ENCODE peak calls at places on chromosomes 7 and 10, in six cellular contexts. Q is activated CD4-positive, CD25-positive, alpha-beta regulatory T cell treated with anti-CD3 and anti-CD28 coated beads, Interleukin-2, amount 50 U/mL, for 72 hours; E is GM04504; F is AG04449; Z is AG10803; M is left ventricle myocardium inferior. G is an unnamed sample.
A peak's percentile ranks its signal among the peaks of the same experiment; 100 is the strongest.

GRCh38 chr7:133233142-133233541 is 19.7 kb upstream of the EXOC4 start:
- DNase-seq in Q (no peak), E (no peak), F (no peak), Z (no peak), M (no peak), G (no peak)

GRCh38 chr7:22879718-22880306 is 57.2 kb upstream of the TOMM7 start:
- DNase-seq in Q (no peak), E (no peak), F (no peak), Z (no peak), M (no peak), G (no peak)

GRCh38 chr10:86583983-86584382 is 62.4 kb upstream of the WAPL start:
- DNase-seq in Q (no peak), E (no peak), F (no peak), Z (no peak), M (no peak), G (no peak)

GRCh38 chr10:5545778-5546710 is 21.3 kb downstream of the CALML3 start:
- DNase-seq in Q (peak; percentile 11), E (no peak), F (peak; percentile 65), Z (no peak), M (peak; percentile 50), G (peak; percentile 44)

GRCh38 chr7:115183431-115184057 is 261.6 kb downstream of the MDFIC start:
- DNase-seq in Q (no peak), E (no peak), F (no peak), Z (no peak), M (no peak), G (no peak)

GRCh38 chr10:13890617-13891541 is 304.1 kb downstream of the PRPF18 start:
- DNase-seq in Q (no peak), E (no peak), F (no peak), Z (peak; percentile 47), M (no peak), G (peak; percentile 39)

GRCh38 chr7:2566890-2567662 is 8.3 kb downstream of the IQCE start:
- DNase-seq in Q (no peak), E (no peak), F (peak; percentile 36), Z (peak; percentile 9), M (peak; percentile 43), G (no peak)

GRCh38 chr7:39567294-39567693 is 1.1 kb downstream of the YAE1 start:
- DNase-seq in Q (no peak), E (no peak), F (no peak), Z (no peak), M (no peak), G (no peak)

GRCh38 chr7:66964391-66964790 is 31.0 kb downstream of the SBDS start:
- DNase-seq in Q (no peak), E (no peak), F (no peak), Z (peak; percentile 39), M (no peak), G (no peak)

GRCh38 chr7:4045450-4045849 is 636.6 kb upstream of the FOXK1 start:
- DNase-seq in Q (no peak), E (no peak), F (no peak), Z (no peak), M (no peak), G (no peak)

GRCh38 chr10:91613411-91614253 is 19.2 kb downstream of the PPP1R3C start:
- DNase-seq in Q (no peak), E (peak; percentile 98), F (peak; percentile 96), Z (peak; percentile 100), M (no peak), G (peak; percentile 49)

GRCh38 chr7:155166673-155167370 is 96.7 kb downstream of the HTR5A start:
- DNase-seq in Q (no peak), E (peak; percentile 97), F (peak; percentile 70), Z (peak; percentile 94), M (no peak), G (peak; percentile 91)

GRCh38 chr10:50279489-50279888 is 28.2 kb upstream of the ASAH2 start:
- DNase-seq in Q (no peak), E (no peak), F (no peak), Z (no peak), M (no peak), G (peak; percentile 35)

GRCh38 chr7:30708412-30708811 is 26.2 kb upstream of the CRHR2 start:
- DNase-seq in Q (no peak), E (no peak), F (no peak), Z (no peak), M (peak; percentile 34), G (no peak)

GRCh38 chr10:69571618-69572158 is 1.5 kb downstream of the NEUROG3 start:
- DNase-seq in Q (no peak), E (no peak), F (no peak), Z (no peak), M (no peak), G (no peak)

GRCh38 chr7:159031135-159031701 is 113.4 kb downstream of the VIPR2 start:
- DNase-seq in Q (no peak), E (no peak), F (no peak), Z (no peak), M (peak; percentile 78), G (no peak)

GRCh38 chr10:517872-518475 is 171.5 kb downstream of the DIP2C start:
- DNase-seq in Q (no peak), E (no peak), F (no peak), Z (no peak), M (no peak), G (no peak)

GRCh38 chr10:71255817-71256660 is 43.7 kb downstream of the UNC5B start:
- DNase-seq in Q (no peak), E (peak; percentile 73), F (no peak), Z (peak; percentile 90), M (peak; percentile 70), G (peak; percentile 81)

GRCh38 chr10:58972576-58973234 is 203.7 kb upstream of the PHYHIPL start:
- DNase-seq in Q (no peak), E (no peak), F (no peak), Z (no peak), M (no peak), G (no peak)

GRCh38 chr10:110013615-110014293 is 6.0 kb downstream of the ADD3 start:
- DNase-seq in Q (no peak), E (no peak), F (no peak), Z (no peak), M (no peak), G (no peak)

GRCh38 chr10:86411281-86411841 is 44.8 kb upstream of the GRID1 start:
- DNase-seq in Q (no peak), E (peak; percentile 81), F (peak; percentile 61), Z (peak; percentile 75), M (no peak), G (no peak)

GRCh38 chr7:36658603-36659516 is 65.4 kb downstream of the AOAH start:
- DNase-seq in Q (no peak), E (peak; percentile 47), F (peak; percentile 76), Z (peak; percentile 80), M (no peak), G (peak; percentile 93)

GRCh38 chr10:103127241-103127640 is 65.8 kb downstream of the NT5C2 start:
- DNase-seq in Q (no peak), E (no peak), F (no peak), Z (peak; percentile 51), M (no peak), G (no peak)

GRCh38 chr10:124291009-124291671 is 127.6 kb downstream of the OAT start:
- DNase-seq in Q (no peak), E (no peak), F (no peak), Z (no peak), M (peak; percentile 48), G (no peak)

GRCh38 chr7:100271716-100272537 is 35.6 kb upstream of the SPDYE3 start:
- DNase-seq in Q (peak; percentile 98), E (peak; percentile 81), F (peak; percentile 47), Z (peak; percentile 95), M (peak; percentile 99), G (peak; percentile 84)

GRCh38 chr7:110322796-110323195 is 768.1 kb upstream of the LRRN3 start:
- DNase-seq in Q (no peak), E (no peak), F (no peak), Z (no peak), M (no peak), G (no peak)

GRCh38 chr10:101330236-101331225 is 23.4 kb upstream of the BTRC start:
- DNase-seq in Q (no peak), E (peak; percentile 63), F (peak; percentile 33), Z (peak; percentile 56), M (no peak), G (no peak)

GRCh38 chr7:23213755-23214154 is 31.9 kb downstream of the NUP42 start:
- DNase-seq in Q (no peak), E (no peak), F (no peak), Z (no peak), M (no peak), G (no peak)

GRCh38 chr10:4046722-4047354 is 261.8 kb upstream of the KLF6 start:
- DNase-seq in Q (no peak), E (no peak), F (no peak), Z (no peak), M (no peak), G (no peak)

GRCh38 chr10:71367279-71367678 is 29.4 kb upstream of the CDH23 start:
- DNase-seq in Q (no peak), E (no peak), F (no peak), Z (no peak), M (no peak), G (peak; percentile 45)

GRCh38 chr7:103150192-103150591 is 1.3 kb upstream of the NAPEPLD start:
- DNase-seq in Q (no peak), E (no peak), F (no peak), Z (no peak), M (no peak), G (no peak)

GRCh38 chr10:116880716-116881440 is 31.6 kb downstream of the ENO4 start:
- DNase-seq in Q (no peak), E (no peak), F (no peak), Z (peak; percentile 32), M (no peak), G (no peak)

GRCh38 chr10:22825841-22826240 is 102.0 kb upstream of the ARMC3 start:
- DNase-seq in Q (no peak), E (no peak), F (no peak), Z (no peak), M (peak; percentile 26), G (no peak)

GRCh38 chr10:18479502-18479901 is 171.9 kb downstream of the NSUN6 start:
- DNase-seq in Q (no peak), E (no peak), F (no peak), Z (no peak), M (no peak), G (no peak)

GRCh38 chr10:84026821-84027257 is 112.5 kb upstream of the GHITM start:
- DNase-seq in Q (no peak), E (no peak), F (no peak), Z (peak; percentile 9), M (no peak), G (no peak)

GRCh38 chr7:80047856-80048459 is 86.7 kb upstream of the GNAI1 start:
- DNase-seq in Q (no peak), E (no peak), F (no peak), Z (peak; percentile 8), M (no peak), G (no peak)

GRCh38 chr10:103751696-103752287 is 103.6 kb downstream of the SH3PXD2A start:
- DNase-seq in Q (no peak), E (no peak), F (no peak), Z (no peak), M (no peak), G (no peak)

G was measured in H54.